ENCODE peak calls at places on chromosomes 7 and 10, in four cellular contexts. H is OCI-LY7, E is IMR-90, F is HepG2. R is an unnamed sample.

GRCh38 chr7:55100172-55100961 is 81.5 kb downstream of the EGFR start:
- DNase-seq in H (no peak), E (peak), F (no peak), R (no peak)

GRCh38 chr10:21499910-21500577 is 25.4 kb downstream of the SKIDA1 start:
- DNase-seq in H (no peak), E (no peak), F (no peak), R (no peak)

GRCh38 chr7:143013473-143013872 is 13.5 kb downstream of the OR9A2 start:
- DNase-seq in H (peak), E (no peak), F (no peak), R (no peak)

GRCh38 chr10:103915794-103916193 is 2.2 kb downstream of the STN1 start:
- DNase-seq in H (no peak), E (no peak), F (no peak), R (peak)

GRCh38 chr7:3575753-3576531 is 274.9 kb downstream of the SDK1 start:
- DNase-seq in H (no peak), E (no peak), F (peak), R (no peak)

GRCh38 chr10:78337646-78338391 is 304.2 kb downstream of the RPS24 start:
- DNase-seq in H (no peak), E (peak), F (no peak), R (no peak)

GRCh38 chr7:28773423-28774129 is 184.6 kb downstream of the TRIL start:
- DNase-seq in H (no peak), E (no peak), F (no peak), R (no peak)

GRCh38 chr10:17128261-17128660 is 1.4 kb downstream of the CUBN start:
- DNase-seq in H (no peak), E (no peak), F (no peak), R (no peak)

GRCh38 chr10:35639651-35640311 is 2.3 kb downstream of the FZD8 start:
- DNase-seq in H (no peak), E (peak), F (no peak), R (peak)

GRCh38 chr7:124618871-124619270 is 146.7 kb downstream of the GPR37 start:
- DNase-seq in H (no peak), E (no peak), F (no peak), R (no peak)

GRCh38 chr10:7813481-7813880 is 4.8 kb upstream of the TAF3 start:
- DNase-seq in H (peak), E (no peak), F (no peak), R (no peak)
- TF ChIP-seq CTCF in H (peak), E (no peak), F (no peak), R (peak)

DNA sequence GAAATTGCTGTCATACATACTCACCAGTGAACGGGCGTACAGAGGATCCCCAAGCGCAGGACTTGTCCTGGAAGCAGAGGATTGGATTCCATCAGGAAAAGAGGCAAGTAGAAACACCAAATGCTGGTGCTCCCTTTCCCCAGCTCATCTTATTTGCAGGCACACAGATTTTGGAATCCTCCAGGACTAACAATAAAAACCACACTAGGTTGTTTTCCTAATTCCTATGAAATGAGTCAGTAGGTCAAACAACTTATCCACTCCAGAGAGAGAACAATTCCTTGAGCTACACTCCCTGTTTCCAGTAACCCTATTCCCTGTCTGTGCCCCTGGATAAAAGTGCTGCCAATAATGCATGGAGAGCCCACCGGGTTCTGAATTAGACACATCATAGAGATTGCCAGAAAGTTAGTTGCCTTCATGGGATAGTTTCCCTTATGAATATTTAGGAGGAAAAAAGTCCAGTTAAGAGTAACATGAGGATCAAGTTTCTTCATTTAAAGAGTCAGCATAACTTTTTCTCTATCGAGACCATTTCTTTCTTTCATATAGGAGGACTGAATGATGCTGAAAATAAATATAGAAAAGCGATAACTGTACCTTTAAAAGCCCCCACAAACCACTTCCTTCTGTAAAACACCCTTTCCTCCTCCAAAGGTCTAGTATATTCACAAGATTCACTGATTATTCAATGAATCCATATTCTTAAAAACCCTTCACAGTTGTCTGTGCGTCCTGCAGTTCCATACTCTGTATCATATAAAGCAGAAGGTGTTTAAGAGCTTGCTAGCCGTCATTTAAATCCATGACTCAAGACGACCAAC is 178.3 kb upstream of the KLF14 start:
- DNase-seq in H (peak), E (peak), F (peak), R (no peak)
- H3K4me3 ChIP-seq in H (peak), E (peak), F (peak), R (peak)

GRCh38 chr7:108839091-108839490 is 269.4 kb downstream of the DNAJB9 start:
- DNase-seq in H (no peak), E (no peak), F (no peak), R (no peak)

GRCh38 chr7:108836246-108836645 is 266.6 kb downstream of the DNAJB9 start:
- DNase-seq in H (no peak), E (no peak), F (no peak), R (no peak)

DNA sequence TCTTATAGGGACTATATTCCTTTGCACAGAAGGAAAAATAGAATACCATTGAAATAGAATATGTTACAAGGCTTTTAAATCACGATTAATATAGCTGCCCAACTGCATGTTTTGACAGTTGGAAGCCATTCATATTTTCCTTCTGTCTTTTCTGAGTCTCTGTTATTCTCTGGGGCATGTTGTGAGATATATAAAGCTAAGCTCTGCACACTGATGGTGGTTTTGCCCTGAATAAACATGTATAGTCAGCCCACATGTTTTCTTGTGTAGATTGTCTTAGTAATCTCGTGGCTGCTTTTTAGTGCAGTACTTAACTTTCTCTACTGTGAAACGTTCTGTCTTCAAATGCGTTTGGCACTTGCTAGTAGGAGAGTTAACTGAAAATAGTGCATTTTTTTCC is 268.5 kb downstream of the DNAJB9 start:
- DNase-seq in H (no peak), E (no peak), F (no peak), R (no peak)
- TF ChIP-seq CTCF in H (no peak), E (no peak), F (no peak), R (no peak)

GRCh38 chr7:158997110-158997453 is 140.7 kb downstream of the DYNC2I1 start:
- DNase-seq in H (no peak), E (no peak), F (no peak), R (no peak)
- H3K4me3 ChIP-seq in H (no peak), E (no peak), F (no peak), R (no peak)

GRCh38 chr7:36440880-36441279 is 51.2 kb downstream of the ANLN start:
- DNase-seq in H (no peak), E (peak), F (peak), R (no peak)
- TF ChIP-seq CTCF in H (peak), E (peak), F (peak), R (no peak)

GRCh38 chr7:64463636-64464375 is 99.1 kb downstream of the ZNF680 start:
- DNase-seq in H (no peak), E (peak), F (no peak), R (peak)
- H3K4me3 ChIP-seq in H (no peak), E (peak), F (no peak), R (no peak)

GRCh38 chr10:3758491-3758970 is 26.5 kb downstream of the KLF6 start:
- DNase-seq in H (no peak), E (no peak), F (no peak), R (no peak)
- TF ChIP-seq CTCF in H (no peak), E (no peak), F (peak), R (no peak)

GRCh38 chr7:122303971-122304603 is 463 bp downstream of the FEZF1 start:
- DNase-seq in H (no peak), E (no peak), F (no peak), R (no peak)
- H3K4me3 ChIP-seq in H (no peak), E (no peak), F (no peak), R (no peak)

DNA sequence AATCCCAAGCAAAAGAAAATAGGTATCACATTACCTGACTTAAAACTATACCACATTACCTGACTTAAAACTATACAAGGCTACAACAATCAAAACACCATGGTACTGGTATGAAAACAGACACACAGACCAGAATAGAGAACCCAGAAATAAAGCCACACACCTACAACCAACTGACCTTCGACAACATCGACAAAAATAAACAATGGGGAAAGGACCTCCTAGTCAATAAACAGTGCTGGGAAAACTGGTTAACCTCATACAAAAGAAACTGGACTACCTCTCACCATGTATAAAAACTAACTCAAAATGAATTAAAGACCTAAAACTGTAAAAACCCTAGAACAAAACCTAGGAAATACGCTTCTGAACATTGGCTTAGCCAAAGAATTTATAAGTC is 22.5 kb downstream of the SNX13 start:
- DNase-seq in H (no peak), E (no peak), F (peak), R (no peak)
- TF ChIP-seq CTCF in H (no peak), E (no peak), F (no peak), R (no peak)

GRCh38 chr7:39624935-39625694 is 1.7 kb downstream of the RALA start:
- DNase-seq in H (no peak), E (peak), F (peak), R (no peak)
- H3K4me3 ChIP-seq in H (peak), E (peak), F (peak), R (peak)

R was measured in GM12865.